ENCODE peak calls at places on chromosomes 1 and 21, in five cellular contexts. Q is tibial artery, U is left ventricle myocardium inferior, G is GF-D8, H is brain microvascular endothelial cell. V is an unnamed sample.

GRCh38 chr1:119646521-119647227 is 1.4 kb downstream of the ZNF697 start:
- DNase-seq in Q (no peak), U (no peak), G (no peak), H (peak), V (no peak)

GRCh38 chr21:14273736-14274538 is 58.0 kb downstream of the RBM11 start:
- DNase-seq in Q (peak), U (peak), G (no peak), H (no peak), V (no peak)

GRCh38 chr1:227915564-227916553 is 31.9 kb downstream of the WNT9A start:
- DNase-seq in Q (no peak), U (no peak), G (no peak), H (no peak), V (no peak)

GRCh38 chr1:66396212-66396890 is 137.6 kb upstream of the SGIP1 start:
- DNase-seq in Q (no peak), U (no peak), G (no peak), H (no peak), V (no peak)

GRCh38 chr1:19179597-19180271 is 30.3 kb downstream of the UBR4 start:
- DNase-seq in Q (no peak), U (no peak), G (peak), H (peak), V (no peak)

GRCh38 chr1:192550922-192551534 is 24.5 kb upstream of the RGS1 start:
- DNase-seq in Q (no peak), U (no peak), G (no peak), H (peak), V (no peak)

GRCh38 chr1:232308616-232309015 is 321.3 kb downstream of the SIPA1L2 start:
- DNase-seq in Q (no peak), U (no peak), G (no peak), H (peak), V (no peak)

GRCh38 chr1:172609528-172609927 is 49.4 kb upstream of the FASLG start:
- DNase-seq in Q (no peak), U (no peak), G (no peak), H (no peak), V (no peak)

GRCh38 chr21:19995253-19995652 is 1003.0 kb upstream of the NCAM2 start:
- DNase-seq in Q (no peak), U (no peak), G (peak), H (no peak), V (no peak)

GRCh38 chr1:119308130-119308529 is 60.5 kb upstream of the HAO2 start:
- DNase-seq in Q (no peak), U (no peak), G (no peak), H (no peak), V (no peak)

GRCh38 chr1:10107985-10108663 is 75.4 kb downstream of the UBE4B start:
- DNase-seq in Q (no peak), U (no peak), G (no peak), H (peak), V (no peak)

GRCh38 chr1:231058416-231059109 is 18.5 kb upstream of the FAM89A start:
- DNase-seq in Q (no peak), U (no peak), G (no peak), H (no peak), V (no peak)

GRCh38 chr1:242426271-242426905 is 98.1 kb downstream of the PLD5 start:
- DNase-seq in Q (no peak), U (no peak), G (no peak), H (no peak), V (no peak)

GRCh38 chr1:166032901-166033371 is 133.9 kb downstream of the FAM78B start:
- DNase-seq in Q (no peak), U (peak), G (no peak), H (no peak), V (peak)

V was measured in NCI-H1694.